ENCODE peak calls at places on chromosomes 4 and X, in seven cellular contexts. C is T1000; D is activated T-cell treated with anti-CD3 and anti-CD28 coated beads, Interleukin-2, amount 50 U/mL, for 24 hours; Y is frontal cortex; M is PC-9; A is stomach; Z is HS-5. Q is an unnamed sample.

GRCh38 chr4:8771666-8772065 is 100.0 kb downstream of the HMX1 start:
- DNase-seq in M (no peak), A (no peak), Z (no peak), C (no peak), Y (no peak), D (no peak), Q (no peak)

GRCh38 chr4:87046111-87046510 is 111.3 kb downstream of the AFF1 start:
- DNase-seq in A (no peak), M (no peak), C (no peak), Y (no peak), Z (no peak), D (no peak), Q (no peak)

GRCh38 chrX:71224098-71224708 is 1.2 kb downstream of the GJB1 start:
- DNase-seq in Z (no peak), D (no peak), M (no peak), Y (no peak), C (no peak), A (no peak), Q (no peak)

GRCh38 chr4:175456131-175456530 is 355.9 kb downstream of the GPM6A start:
- DNase-seq in D (no peak), C (no peak), Z (no peak), M (no peak), Y (no peak), A (no peak), Q (no peak)

GRCh38 chr4:27685947-27686346 is 825.3 kb downstream of the STIM2 start:
- DNase-seq in Z (no peak), C (no peak), Y (no peak), A (no peak), D (no peak), M (no peak), Q (no peak)

GRCh38 chr4:122747883-122748282 is 15.4 kb downstream of the BBS12 start:
- DNase-seq in D (no peak), C (no peak), Z (no peak), A (no peak), M (no peak), Y (no peak), Q (no peak)

GRCh38 chr4:17510582-17510981 is 1.3 kb downstream of the QDPR start:
- DNase-seq in D (no peak), Y (no peak), Z (no peak), M (no peak), C (no peak), A (no peak), Q (no peak)

GRCh38 chr4:134691915-134692314 is 490.3 kb upstream of the PABPC4L start:
- DNase-seq in C (no peak), A (no peak), Z (peak), M (no peak), D (no peak), Y (no peak), Q (no peak)

GRCh38 chr4:10456270-10457254 is 664 bp downstream of the ZNF518B start:
- DNase-seq in D (peak), A (peak), C (no peak), M (peak), Z (no peak), Y (peak), Q (no peak)

Q was measured in Caco-2.